ENCODE peak calls at places on chromosomes 1 and 21, in five cellular contexts. One of them, this sample, is unnamed.
A peak's percentile ranks its signal among the peaks of the same experiment; 100 is the strongest.

GRCh38 chr1:103353391-103353790 is 172.1 kb upstream of the RNPC3 start:
- DNase-seq in T-helper 1 cell: no peak
- DNase-seq in cardiac fibroblast: no peak
- DNase-seq in epithelial cell of prostate: no peak
- DNase-seq in myocyte: no peak
- DNase-seq in this sample: no peak

GRCh38 chr1:59058681-59059441 is 238.0 kb upstream of the FGGY start:
- DNase-seq in epithelial cell of prostate: no peak
- DNase-seq in myocyte: no peak
- DNase-seq in cardiac fibroblast: no peak
- DNase-seq in T-helper 1 cell: no peak
- DNase-seq in this sample: no peak

GRCh38 chr1:35001743-35002142 is 16.6 kb upstream of the TMEM35B start:
- DNase-seq in myocyte: no peak
- DNase-seq in cardiac fibroblast: peak; percentile 8
- DNase-seq in epithelial cell of prostate: no peak
- DNase-seq in T-helper 1 cell: no peak
- DNase-seq in this sample: no peak

GRCh38 chr1:198101716-198102453 is 54.9 kb upstream of the NEK7 start:
- DNase-seq in epithelial cell of prostate: no peak
- DNase-seq in T-helper 1 cell: no peak
- DNase-seq in myocyte: no peak
- DNase-seq in cardiac fibroblast: no peak
- DNase-seq in this sample: no peak

GRCh38 chr1:170620164-170620563 is 43.8 kb upstream of the PRRX1 start:
- DNase-seq in cardiac fibroblast: peak; percentile 72
- DNase-seq in epithelial cell of prostate: no peak
- DNase-seq in myocyte: no peak
- DNase-seq in T-helper 1 cell: no peak
- DNase-seq in this sample: no peak

GRCh38 chr1:46094454-46094853 is 38.0 kb downstream of the PIK3R3 start:
- DNase-seq in epithelial cell of prostate: no peak
- DNase-seq in myocyte: no peak
- DNase-seq in T-helper 1 cell: no peak
- DNase-seq in cardiac fibroblast: peak; percentile 22
- DNase-seq in this sample: peak; percentile 17

GRCh38 chr1:147292635-147293251 is 50.3 kb downstream of the CHD1L start:
- DNase-seq in epithelial cell of prostate: peak; percentile 73
- DNase-seq in T-helper 1 cell: no peak
- DNase-seq in cardiac fibroblast: peak; percentile 97
- DNase-seq in myocyte: peak; percentile 82
- DNase-seq in this sample: peak; percentile 3

GRCh38 chr1:46605242-46605641 is 1.2 kb upstream of the MKNK1 start:
- DNase-seq in epithelial cell of prostate: no peak
- DNase-seq in cardiac fibroblast: no peak
- DNase-seq in T-helper 1 cell: peak; percentile 27
- DNase-seq in myocyte: no peak
- DNase-seq in this sample: no peak

GRCh38 chr21:45873866-45874265 is 107.7 kb upstream of the COL6A1 start:
- DNase-seq in myocyte: no peak
- DNase-seq in epithelial cell of prostate: no peak
- DNase-seq in T-helper 1 cell: no peak
- DNase-seq in cardiac fibroblast: no peak
- DNase-seq in this sample: no peak

GRCh38 chr1:184002071-184002470 is 35.5 kb downstream of the COLGALT2 start:
- DNase-seq in myocyte: peak; percentile 89
- DNase-seq in epithelial cell of prostate: peak; percentile 48
- DNase-seq in cardiac fibroblast: peak; percentile 90
- DNase-seq in T-helper 1 cell: no peak
- DNase-seq in this sample: peak; percentile 82

GRCh38 chr1:62725255-62725654 is 37.1 kb upstream of the DOCK7 start:
- DNase-seq in epithelial cell of prostate: no peak
- DNase-seq in myocyte: peak; percentile 10
- DNase-seq in T-helper 1 cell: no peak
- DNase-seq in cardiac fibroblast: peak; percentile 88
- DNase-seq in this sample: no peak

GRCh38 chr21:15620892-15621291 is 108.9 kb upstream of the USP25 start:
- DNase-seq in myocyte: no peak
- DNase-seq in cardiac fibroblast: no peak
- DNase-seq in T-helper 1 cell: no peak
- DNase-seq in epithelial cell of prostate: no peak
- DNase-seq in this sample: no peak

GRCh38 chr1:224488806-224489584 is 54.4 kb upstream of the WDR26 start:
- DNase-seq in T-helper 1 cell: peak; percentile 21
- DNase-seq in cardiac fibroblast: peak; percentile 51
- DNase-seq in epithelial cell of prostate: no peak
- DNase-seq in myocyte: peak; percentile 55
- DNase-seq in this sample: no peak

GRCh38 chr1:155169541-155169940 is 3.6 kb downstream of the KRTCAP2 start:
- DNase-seq in T-helper 1 cell: no peak
- DNase-seq in myocyte: no peak
- DNase-seq in cardiac fibroblast: no peak
- DNase-seq in epithelial cell of prostate: no peak
- DNase-seq in this sample: no peak

GRCh38 chr1:29497395-29498125 is 261.2 kb downstream of the PTPRU start:
- DNase-seq in epithelial cell of prostate: no peak
- DNase-seq in myocyte: no peak
- DNase-seq in cardiac fibroblast: no peak
- DNase-seq in T-helper 1 cell: no peak
- DNase-seq in this sample: no peak

GRCh38 chr1:182507685-182508084 is 57.7 kb downstream of the RGSL1 start:
- DNase-seq in T-helper 1 cell: no peak
- DNase-seq in myocyte: peak; percentile 22
- DNase-seq in epithelial cell of prostate: no peak
- DNase-seq in cardiac fibroblast: peak; percentile 1
- DNase-seq in this sample: no peak

GRCh38 chr1:2003564-2004131 is at the start of gene CFAP74:
- DNase-seq in myocyte: no peak
- DNase-seq in cardiac fibroblast: peak; percentile 25
- DNase-seq in T-helper 1 cell: peak; percentile 22
- DNase-seq in epithelial cell of prostate: no peak
- DNase-seq in this sample: peak; percentile 47

GRCh38 chr1:39933956-39934941 is 20.7 kb upstream of the MFSD2A start:
- DNase-seq in epithelial cell of prostate: peak; percentile 85
- DNase-seq in cardiac fibroblast: peak; percentile 97
- DNase-seq in T-helper 1 cell: no peak
- DNase-seq in myocyte: peak; percentile 82
- DNase-seq in this sample: peak; percentile 62

This sample was measured in Ammon's horn.